ENCODE peak calls at places on chromosomes 11 and 22, in nine cellular contexts. W is PC-9, F is EH, X is germinal center, O is NCI-H1092, K is NCI-H1436, S is fibroblast of pulmonary artery, V is SHP77, M is NCI-H187. D is an unnamed sample.

GRCh38 chr11:73854680-73855079 is 22.0 kb downstream of the COA4 start:
- DNase-seq in W (no peak), F (peak; percentile 23), X (no peak), O (no peak), K (no peak), S (peak; percentile 43), V (no peak), M (no peak), D (no peak)

GRCh38 chr22:19919701-19920363 is 21.7 kb upstream of the COMT start:
- DNase-seq in W (no peak), F (no peak), X (no peak), O (no peak), K (no peak), S (no peak), V (no peak), M (no peak), D (no peak)

GRCh38 chr11:92224394-92225205 is at the start of gene FAT3:
- DNase-seq in W (peak; percentile 46), F (peak; percentile 78), X (no peak), O (peak; percentile 75), K (no peak), S (peak; percentile 39), V (peak; percentile 67), M (peak; percentile 30), D (peak; percentile 54)

GRCh38 chr22:39209756-39210155 is 35.0 kb downstream of the PDGFB start:
- DNase-seq in W (no peak), F (no peak), X (no peak), O (peak; percentile 19), K (no peak), S (no peak), V (peak; percentile 43), M (peak; percentile 18), D (peak; percentile 31)

GRCh38 chr11:82767123-82767522 is 33.5 kb upstream of the FAM181B start:
- DNase-seq in W (no peak), F (no peak), X (no peak), O (no peak), K (no peak), S (no peak), V (no peak), M (no peak), D (no peak)

GRCh38 chr11:134765565-134765964 is 353.5 kb upstream of the B3GAT1 start:
- DNase-seq in W (no peak), F (no peak), X (no peak), O (no peak), K (no peak), S (no peak), V (no peak), M (no peak), D (no peak)

GRCh38 chr11:18277560-18278271 is 11.7 kb downstream of the SAA1 start:
- DNase-seq in W (no peak), F (no peak), X (no peak), O (no peak), K (no peak), S (peak; percentile 65), V (no peak), M (no peak), D (no peak)

GRCh38 chr11:86431258-86431657 is 56.6 kb downstream of the CCDC81 start:
- DNase-seq in W (no peak), F (no peak), X (no peak), O (no peak), K (no peak), S (no peak), V (no peak), M (no peak), D (no peak)

GRCh38 chr11:89182773-89183172 is 5.1 kb downstream of the TYR start:
- DNase-seq in W (no peak), F (peak; percentile 30), X (no peak), O (no peak), K (no peak), S (no peak), V (no peak), M (no peak), D (no peak)